ENCODE peak calls at places on chromosomes 6 and 20, in ten cellular contexts. One of them, this sample, is unnamed.

GRCh38 chr6:47836639-47837038 is 54.8 kb downstream of the OPN5 start:
- DNase-seq in astrocyte: no peak
- DNase-seq in osteocyte: no peak
- DNase-seq in neural crest cell: no peak
- DNase-seq in fibroblast of the aortic adventitia: no peak
- DNase-seq in ovary: no peak
- DNase-seq in testis: no peak
- DNase-seq in heart left ventricle: no peak
- DNase-seq in spleen: no peak
- DNase-seq in mucosa of descending colon: no peak
- DNase-seq in this sample: no peak

GRCh38 chr6:36285187-36285612 is 15.3 kb downstream of the PNPLA1 start:
- DNase-seq in astrocyte: no peak
- DNase-seq in osteocyte: no peak
- DNase-seq in neural crest cell: peak
- DNase-seq in fibroblast of the aortic adventitia: no peak
- DNase-seq in ovary: no peak
- DNase-seq in testis: peak
- DNase-seq in heart left ventricle: no peak
- DNase-seq in spleen: no peak
- DNase-seq in mucosa of descending colon: no peak
- DNase-seq in this sample: no peak

GRCh38 chr6:7047071-7047470 is 60.7 kb upstream of the RREB1 start:
- DNase-seq in astrocyte: no peak
- DNase-seq in osteocyte: no peak
- DNase-seq in neural crest cell: no peak
- DNase-seq in fibroblast of the aortic adventitia: no peak
- DNase-seq in ovary: no peak
- DNase-seq in testis: no peak
- DNase-seq in heart left ventricle: no peak
- DNase-seq in spleen: no peak
- DNase-seq in mucosa of descending colon: no peak
- DNase-seq in this sample: no peak

GRCh38 chr6:31861919-31862343 is 690 bp downstream of the NEU1 start:
- DNase-seq in astrocyte: no peak
- DNase-seq in osteocyte: no peak
- DNase-seq in neural crest cell: no peak
- DNase-seq in fibroblast of the aortic adventitia: peak
- DNase-seq in ovary: no peak
- DNase-seq in testis: no peak
- DNase-seq in heart left ventricle: no peak
- DNase-seq in spleen: no peak
- DNase-seq in mucosa of descending colon: no peak
- DNase-seq in this sample: no peak

GRCh38 chr6:26056583-26057350 is 30.5 kb upstream of the HFE start:
- DNase-seq in astrocyte: no peak
- DNase-seq in osteocyte: no peak
- DNase-seq in neural crest cell: no peak
- DNase-seq in fibroblast of the aortic adventitia: no peak
- DNase-seq in ovary: peak
- DNase-seq in testis: peak
- DNase-seq in heart left ventricle: peak
- DNase-seq in spleen: no peak
- DNase-seq in mucosa of descending colon: peak
- DNase-seq in this sample: no peak

GRCh38 chr20:40990542-40991120 is 38.0 kb upstream of the TOP1 start:
- DNase-seq in astrocyte: peak
- DNase-seq in osteocyte: peak
- DNase-seq in neural crest cell: peak
- DNase-seq in fibroblast of the aortic adventitia: peak
- DNase-seq in ovary: peak
- DNase-seq in testis: peak
- DNase-seq in heart left ventricle: peak
- DNase-seq in spleen: peak
- DNase-seq in mucosa of descending colon: peak
- DNase-seq in this sample: no peak

GRCh38 chr20:38050691-38051090 is 17.1 kb downstream of the RPRD1B start:
- DNase-seq in astrocyte: peak
- DNase-seq in osteocyte: no peak
- DNase-seq in neural crest cell: no peak
- DNase-seq in fibroblast of the aortic adventitia: peak
- DNase-seq in ovary: no peak
- DNase-seq in testis: no peak
- DNase-seq in heart left ventricle: no peak
- DNase-seq in spleen: no peak
- DNase-seq in mucosa of descending colon: no peak
- DNase-seq in this sample: no peak

GRCh38 chr6:81978230-81978629 is 225.7 kb upstream of the TENT5A start:
- DNase-seq in astrocyte: peak
- DNase-seq in osteocyte: no peak
- DNase-seq in neural crest cell: no peak
- DNase-seq in fibroblast of the aortic adventitia: no peak
- DNase-seq in ovary: no peak
- DNase-seq in testis: no peak
- DNase-seq in heart left ventricle: no peak
- DNase-seq in spleen: no peak
- DNase-seq in mucosa of descending colon: no peak
- DNase-seq in this sample: no peak

GRCh38 chr6:25311251-25311910 is 32.2 kb downstream of the CARMIL1 start:
- DNase-seq in astrocyte: peak
- DNase-seq in osteocyte: no peak
- DNase-seq in neural crest cell: no peak
- DNase-seq in fibroblast of the aortic adventitia: peak
- DNase-seq in ovary: no peak
- DNase-seq in testis: no peak
- DNase-seq in heart left ventricle: no peak
- DNase-seq in spleen: no peak
- DNase-seq in mucosa of descending colon: no peak
- DNase-seq in this sample: no peak

GRCh38 chr6:4901256-4902061 is 102.4 kb downstream of the RPP40 start:
- DNase-seq in astrocyte: no peak
- DNase-seq in osteocyte: no peak
- DNase-seq in neural crest cell: no peak
- DNase-seq in fibroblast of the aortic adventitia: no peak
- DNase-seq in ovary: no peak
- DNase-seq in testis: no peak
- DNase-seq in heart left ventricle: no peak
- DNase-seq in spleen: no peak
- DNase-seq in mucosa of descending colon: no peak
- DNase-seq in this sample: no peak

GRCh38 chr6:168188974-168189678 is 110.1 kb upstream of the FRMD1 start:
- DNase-seq in astrocyte: no peak
- DNase-seq in osteocyte: peak
- DNase-seq in neural crest cell: no peak
- DNase-seq in fibroblast of the aortic adventitia: no peak
- DNase-seq in ovary: no peak
- DNase-seq in testis: peak
- DNase-seq in heart left ventricle: no peak
- DNase-seq in spleen: no peak
- DNase-seq in mucosa of descending colon: no peak
- DNase-seq in this sample: no peak

GRCh38 chr6:25968769-25969168 is 6.2 kb downstream of the TRIM38 start:
- DNase-seq in astrocyte: no peak
- DNase-seq in osteocyte: no peak
- DNase-seq in neural crest cell: no peak
- DNase-seq in fibroblast of the aortic adventitia: peak
- DNase-seq in ovary: no peak
- DNase-seq in testis: no peak
- DNase-seq in heart left ventricle: no peak
- DNase-seq in spleen: no peak
- DNase-seq in mucosa of descending colon: no peak
- DNase-seq in this sample: no peak

GRCh38 chr20:24492031-24492607 is 22.7 kb downstream of the SYNDIG1 start:
- DNase-seq in astrocyte: no peak
- DNase-seq in osteocyte: peak
- DNase-seq in neural crest cell: no peak
- DNase-seq in fibroblast of the aortic adventitia: no peak
- DNase-seq in ovary: no peak
- DNase-seq in testis: no peak
- DNase-seq in heart left ventricle: no peak
- DNase-seq in spleen: peak
- DNase-seq in mucosa of descending colon: no peak
- DNase-seq in this sample: peak

GRCh38 chr6:117206951-117207687 is 58.2 kb upstream of the VGLL2 start:
- DNase-seq in astrocyte: no peak
- DNase-seq in osteocyte: no peak
- DNase-seq in neural crest cell: no peak
- DNase-seq in fibroblast of the aortic adventitia: no peak
- DNase-seq in ovary: no peak
- DNase-seq in testis: no peak
- DNase-seq in heart left ventricle: peak
- DNase-seq in spleen: no peak
- DNase-seq in mucosa of descending colon: no peak
- DNase-seq in this sample: no peak

GRCh38 chr6:140970485-140970884 is 1162.2 kb upstream of the GJE1 start:
- DNase-seq in astrocyte: no peak
- DNase-seq in osteocyte: no peak
- DNase-seq in neural crest cell: no peak
- DNase-seq in fibroblast of the aortic adventitia: peak
- DNase-seq in ovary: no peak
- DNase-seq in testis: no peak
- DNase-seq in heart left ventricle: no peak
- DNase-seq in spleen: no peak
- DNase-seq in mucosa of descending colon: no peak
- DNase-seq in this sample: no peak

GRCh38 chr6:124955108-124955851 is 7.0 kb upstream of the RNF217 start:
- DNase-seq in astrocyte: no peak
- DNase-seq in osteocyte: no peak
- DNase-seq in neural crest cell: no peak
- DNase-seq in fibroblast of the aortic adventitia: peak
- DNase-seq in ovary: no peak
- DNase-seq in testis: no peak
- DNase-seq in heart left ventricle: no peak
- DNase-seq in spleen: no peak
- DNase-seq in mucosa of descending colon: no peak
- DNase-seq in this sample: no peak

GRCh38 chr6:156933201-156934053 is 156.2 kb downstream of the ARID1B start:
- DNase-seq in astrocyte: no peak
- DNase-seq in osteocyte: no peak
- DNase-seq in neural crest cell: peak
- DNase-seq in fibroblast of the aortic adventitia: no peak
- DNase-seq in ovary: no peak
- DNase-seq in testis: no peak
- DNase-seq in heart left ventricle: no peak
- DNase-seq in spleen: no peak
- DNase-seq in mucosa of descending colon: peak
- DNase-seq in this sample: no peak
- TF ChIP-seq CTCF in astrocyte: no peak
- TF ChIP-seq CTCF in osteocyte: peak
- TF ChIP-seq CTCF in neural crest cell: peak
- TF ChIP-seq CTCF in fibroblast of the aortic adventitia: no peak
- TF ChIP-seq CTCF in ovary: no peak
- TF ChIP-seq CTCF in testis: no peak
- TF ChIP-seq CTCF in heart left ventricle: no peak
- TF ChIP-seq CTCF in spleen: no peak
- TF ChIP-seq CTCF in mucosa of descending colon: no peak
- TF ChIP-seq CTCF in this sample: peak

GRCh38 chr6:347232-347631 is 44.3 kb upstream of the IRF4 start:
- DNase-seq in astrocyte: no peak
- DNase-seq in osteocyte: no peak
- DNase-seq in neural crest cell: no peak
- DNase-seq in fibroblast of the aortic adventitia: no peak
- DNase-seq in ovary: no peak
- DNase-seq in testis: no peak
- DNase-seq in heart left ventricle: no peak
- DNase-seq in spleen: peak
- DNase-seq in mucosa of descending colon: no peak
- DNase-seq in this sample: no peak
- TF ChIP-seq CTCF in astrocyte: no peak
- TF ChIP-seq CTCF in osteocyte: no peak
- TF ChIP-seq CTCF in neural crest cell: no peak
- TF ChIP-seq CTCF in fibroblast of the aortic adventitia: no peak
- TF ChIP-seq CTCF in ovary: no peak
- TF ChIP-seq CTCF in testis: no peak
- TF ChIP-seq CTCF in heart left ventricle: no peak
- TF ChIP-seq CTCF in spleen: no peak
- TF ChIP-seq CTCF in mucosa of descending colon: no peak
- TF ChIP-seq CTCF in this sample: no peak

DNA sequence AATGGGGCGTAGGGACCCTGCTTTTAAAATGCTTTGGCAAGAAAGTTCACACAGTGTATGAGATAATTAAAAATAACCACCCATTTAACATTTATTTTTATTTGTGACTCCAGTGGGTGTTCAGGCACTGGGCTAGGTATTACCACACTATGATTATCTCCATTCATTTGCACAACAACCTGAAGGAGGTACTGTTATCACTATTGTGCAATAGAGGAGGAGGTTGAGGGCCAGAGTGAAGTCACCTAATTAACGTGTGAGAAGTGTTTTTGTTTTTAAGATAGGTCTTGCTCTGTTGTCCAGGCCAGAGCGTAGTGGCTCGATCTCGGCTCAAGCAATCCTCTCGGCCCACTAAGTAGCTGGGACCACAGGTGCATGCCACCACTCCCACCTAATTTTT is 29.2 kb downstream of the MAK start:
- DNase-seq in astrocyte: no peak
- DNase-seq in osteocyte: no peak
- DNase-seq in neural crest cell: no peak
- DNase-seq in fibroblast of the aortic adventitia: no peak
- DNase-seq in ovary: no peak
- DNase-seq in testis: no peak
- DNase-seq in heart left ventricle: no peak
- DNase-seq in spleen: no peak
- DNase-seq in mucosa of descending colon: no peak
- DNase-seq in this sample: no peak
- TF ChIP-seq CTCF in astrocyte: no peak
- TF ChIP-seq CTCF in osteocyte: no peak
- TF ChIP-seq CTCF in neural crest cell: no peak
- TF ChIP-seq CTCF in fibroblast of the aortic adventitia: no peak
- TF ChIP-seq CTCF in ovary: no peak
- TF ChIP-seq CTCF in testis: no peak
- TF ChIP-seq CTCF in heart left ventricle: no peak
- TF ChIP-seq CTCF in spleen: no peak
- TF ChIP-seq CTCF in mucosa of descending colon: no peak
- TF ChIP-seq CTCF in this sample: no peak

DNA sequence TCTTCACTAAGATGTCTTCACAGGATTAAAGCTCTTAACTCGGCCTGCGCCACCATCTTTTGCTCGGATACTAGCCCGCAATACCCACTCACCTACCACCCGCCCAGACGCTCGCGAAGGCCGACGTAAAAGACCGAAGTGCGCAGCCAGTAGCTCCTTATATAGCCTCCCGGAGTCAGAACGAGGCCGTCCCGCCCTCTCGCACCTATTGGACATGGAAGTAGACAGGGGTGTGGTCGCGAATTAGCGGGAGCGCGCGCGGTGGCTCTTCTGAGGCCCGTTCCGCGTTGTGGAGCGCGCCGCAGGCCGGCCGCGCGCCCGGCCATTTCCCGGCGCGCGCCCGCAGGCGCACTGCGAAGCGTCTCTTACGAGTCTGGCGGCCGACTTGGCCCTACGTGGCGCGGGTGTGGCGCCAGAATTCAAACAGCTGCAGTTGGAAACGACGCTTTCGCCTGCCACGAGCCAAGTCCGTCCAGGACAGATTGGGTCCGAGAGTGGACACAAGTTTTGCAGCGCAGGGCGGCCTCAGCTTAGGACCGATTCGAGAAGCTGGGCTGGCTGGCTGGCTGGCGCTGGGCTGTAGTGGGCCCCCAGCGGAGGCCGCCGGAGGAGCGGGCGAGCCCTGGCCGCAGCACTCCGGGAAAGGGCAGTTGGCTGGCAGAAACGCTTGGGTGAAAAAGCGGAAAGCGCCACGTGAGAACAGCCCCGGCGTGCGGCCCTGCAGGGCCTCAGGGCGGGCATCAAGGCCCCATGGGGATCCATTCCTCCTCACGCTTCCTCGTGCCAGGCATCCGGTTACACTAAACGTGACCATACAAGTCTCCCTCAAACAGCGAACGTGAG is 36.1 kb upstream of the SYNCRIP start:
- DNase-seq in astrocyte: peak
- DNase-seq in osteocyte: peak
- DNase-seq in neural crest cell: peak
- DNase-seq in fibroblast of the aortic adventitia: peak
- DNase-seq in ovary: peak
- DNase-seq in testis: peak
- DNase-seq in heart left ventricle: peak
- DNase-seq in spleen: peak
- DNase-seq in mucosa of descending colon: peak
- DNase-seq in this sample: peak
- TF ChIP-seq CTCF in astrocyte: no peak
- TF ChIP-seq CTCF in osteocyte: no peak
- TF ChIP-seq CTCF in neural crest cell: peak
- TF ChIP-seq CTCF in fibroblast of the aortic adventitia: no peak
- TF ChIP-seq CTCF in ovary: peak
- TF ChIP-seq CTCF in testis: no peak
- TF ChIP-seq CTCF in heart left ventricle: no peak
- TF ChIP-seq CTCF in spleen: no peak
- TF ChIP-seq CTCF in mucosa of descending colon: no peak
- TF ChIP-seq CTCF in this sample: peak

This sample was measured in chondrocyte.